ENCODE peak calls at places on chromosome 13, in ten cellular contexts. One of them, this sample, is unnamed.

GRCh38 chr13:41547253-41548000 is 90.1 kb downstream of the RGCC start:
- DNase-seq in body of pancreas: peak; percentile 34
- DNase-seq in choroid plexus epithelial cell: peak; percentile 37
- DNase-seq in stimulated activated CD4-positive, alpha-beta T cell treated with anti-CD3 and anti-CD28 coated beads, Interleukin-15, amount 100 ng/mL, for 1 hour: no peak
- DNase-seq in HAP-1: no peak
- DNase-seq in NCI-H526: peak; percentile 21
- DNase-seq in activated T-cell treated with anti-CD3 and anti-CD28 coated beads, Interleukin-2, amount 50 U/mL, for 72 hours: no peak
- DNase-seq in T-helper 9 cell: no peak
- DNase-seq in left cardiac atrium: no peak
- DNase-seq in C1 segment of cervical spinal cord: peak; percentile 89
- DNase-seq in this sample: no peak

GRCh38 chr13:94345374-94346195 is 133.9 kb downstream of the DCT start:
- DNase-seq in body of pancreas: no peak
- DNase-seq in choroid plexus epithelial cell: peak; percentile 65
- DNase-seq in stimulated activated CD4-positive, alpha-beta T cell treated with anti-CD3 and anti-CD28 coated beads, Interleukin-15, amount 100 ng/mL, for 1 hour: no peak
- DNase-seq in HAP-1: no peak
- DNase-seq in NCI-H526: peak; percentile 79
- DNase-seq in activated T-cell treated with anti-CD3 and anti-CD28 coated beads, Interleukin-2, amount 50 U/mL, for 72 hours: no peak
- DNase-seq in T-helper 9 cell: no peak
- DNase-seq in left cardiac atrium: no peak
- DNase-seq in C1 segment of cervical spinal cord: no peak
- DNase-seq in this sample: no peak

GRCh38 chr13:40777166-40777956 is 6.4 kb upstream of the MRPS31 start:
- DNase-seq in body of pancreas: peak; percentile 57
- DNase-seq in choroid plexus epithelial cell: peak; percentile 71
- DNase-seq in stimulated activated CD4-positive, alpha-beta T cell treated with anti-CD3 and anti-CD28 coated beads, Interleukin-15, amount 100 ng/mL, for 1 hour: no peak
- DNase-seq in HAP-1: peak; percentile 70
- DNase-seq in NCI-H526: peak; percentile 74
- DNase-seq in activated T-cell treated with anti-CD3 and anti-CD28 coated beads, Interleukin-2, amount 50 U/mL, for 72 hours: peak; percentile 46
- DNase-seq in T-helper 9 cell: no peak
- DNase-seq in left cardiac atrium: no peak
- DNase-seq in C1 segment of cervical spinal cord: no peak
- DNase-seq in this sample: no peak

GRCh38 chr13:20340759-20341161 is 108.6 kb upstream of the GJB6 start:
- DNase-seq in body of pancreas: no peak
- DNase-seq in choroid plexus epithelial cell: peak; percentile 20
- DNase-seq in stimulated activated CD4-positive, alpha-beta T cell treated with anti-CD3 and anti-CD28 coated beads, Interleukin-15, amount 100 ng/mL, for 1 hour: no peak
- DNase-seq in HAP-1: no peak
- DNase-seq in NCI-H526: no peak
- DNase-seq in activated T-cell treated with anti-CD3 and anti-CD28 coated beads, Interleukin-2, amount 50 U/mL, for 72 hours: no peak
- DNase-seq in T-helper 9 cell: no peak
- DNase-seq in left cardiac atrium: no peak
- DNase-seq in C1 segment of cervical spinal cord: no peak
- DNase-seq in this sample: no peak

GRCh38 chr13:111382877-111383276 is 62.4 kb downstream of the TEX29 start:
- DNase-seq in body of pancreas: no peak
- DNase-seq in choroid plexus epithelial cell: no peak
- DNase-seq in stimulated activated CD4-positive, alpha-beta T cell treated with anti-CD3 and anti-CD28 coated beads, Interleukin-15, amount 100 ng/mL, for 1 hour: no peak
- DNase-seq in HAP-1: peak; percentile 48
- DNase-seq in NCI-H526: no peak
- DNase-seq in activated T-cell treated with anti-CD3 and anti-CD28 coated beads, Interleukin-2, amount 50 U/mL, for 72 hours: no peak
- DNase-seq in T-helper 9 cell: no peak
- DNase-seq in left cardiac atrium: no peak
- DNase-seq in C1 segment of cervical spinal cord: no peak
- DNase-seq in this sample: no peak

GRCh38 chr13:77470986-77471385 is 64.5 kb upstream of the SCEL start:
- DNase-seq in body of pancreas: no peak
- DNase-seq in choroid plexus epithelial cell: no peak
- DNase-seq in stimulated activated CD4-positive, alpha-beta T cell treated with anti-CD3 and anti-CD28 coated beads, Interleukin-15, amount 100 ng/mL, for 1 hour: no peak
- DNase-seq in HAP-1: no peak
- DNase-seq in NCI-H526: no peak
- DNase-seq in activated T-cell treated with anti-CD3 and anti-CD28 coated beads, Interleukin-2, amount 50 U/mL, for 72 hours: no peak
- DNase-seq in T-helper 9 cell: no peak
- DNase-seq in left cardiac atrium: no peak
- DNase-seq in C1 segment of cervical spinal cord: no peak
- DNase-seq in this sample: no peak

GRCh38 chr13:45932611-45933182 is 81.1 kb upstream of the SIAH3 start:
- DNase-seq in body of pancreas: peak; percentile 53
- DNase-seq in choroid plexus epithelial cell: no peak
- DNase-seq in stimulated activated CD4-positive, alpha-beta T cell treated with anti-CD3 and anti-CD28 coated beads, Interleukin-15, amount 100 ng/mL, for 1 hour: no peak
- DNase-seq in HAP-1: no peak
- DNase-seq in NCI-H526: no peak
- DNase-seq in activated T-cell treated with anti-CD3 and anti-CD28 coated beads, Interleukin-2, amount 50 U/mL, for 72 hours: no peak
- DNase-seq in T-helper 9 cell: no peak
- DNase-seq in left cardiac atrium: no peak
- DNase-seq in C1 segment of cervical spinal cord: no peak
- DNase-seq in this sample: no peak

GRCh38 chr13:66069570-66069969 is 1160.6 kb downstream of the PCDH9 start:
- DNase-seq in body of pancreas: no peak
- DNase-seq in choroid plexus epithelial cell: peak; percentile 1
- DNase-seq in stimulated activated CD4-positive, alpha-beta T cell treated with anti-CD3 and anti-CD28 coated beads, Interleukin-15, amount 100 ng/mL, for 1 hour: no peak
- DNase-seq in HAP-1: no peak
- DNase-seq in NCI-H526: no peak
- DNase-seq in activated T-cell treated with anti-CD3 and anti-CD28 coated beads, Interleukin-2, amount 50 U/mL, for 72 hours: no peak
- DNase-seq in T-helper 9 cell: no peak
- DNase-seq in left cardiac atrium: no peak
- DNase-seq in C1 segment of cervical spinal cord: no peak
- DNase-seq in this sample: no peak

GRCh38 chr13:53250272-53250875 is 221.8 kb downstream of the OLFM4 start:
- DNase-seq in body of pancreas: peak; percentile 64
- DNase-seq in choroid plexus epithelial cell: peak; percentile 85
- DNase-seq in stimulated activated CD4-positive, alpha-beta T cell treated with anti-CD3 and anti-CD28 coated beads, Interleukin-15, amount 100 ng/mL, for 1 hour: no peak
- DNase-seq in HAP-1: peak; percentile 92
- DNase-seq in NCI-H526: peak; percentile 88
- DNase-seq in activated T-cell treated with anti-CD3 and anti-CD28 coated beads, Interleukin-2, amount 50 U/mL, for 72 hours: peak; percentile 1
- DNase-seq in T-helper 9 cell: no peak
- DNase-seq in left cardiac atrium: no peak
- DNase-seq in C1 segment of cervical spinal cord: no peak
- DNase-seq in this sample: no peak

GRCh38 chr13:54029226-54029625 is 1000.6 kb downstream of the OLFM4 start:
- DNase-seq in body of pancreas: no peak
- DNase-seq in choroid plexus epithelial cell: peak; percentile 12
- DNase-seq in stimulated activated CD4-positive, alpha-beta T cell treated with anti-CD3 and anti-CD28 coated beads, Interleukin-15, amount 100 ng/mL, for 1 hour: no peak
- DNase-seq in HAP-1: no peak
- DNase-seq in NCI-H526: no peak
- DNase-seq in activated T-cell treated with anti-CD3 and anti-CD28 coated beads, Interleukin-2, amount 50 U/mL, for 72 hours: no peak
- DNase-seq in T-helper 9 cell: no peak
- DNase-seq in left cardiac atrium: no peak
- DNase-seq in C1 segment of cervical spinal cord: no peak
- DNase-seq in this sample: no peak

GRCh38 chr13:66348745-66349720 is 881.1 kb downstream of the PCDH9 start:
- DNase-seq in body of pancreas: peak; percentile 13
- DNase-seq in choroid plexus epithelial cell: peak; percentile 21
- DNase-seq in stimulated activated CD4-positive, alpha-beta T cell treated with anti-CD3 and anti-CD28 coated beads, Interleukin-15, amount 100 ng/mL, for 1 hour: no peak
- DNase-seq in HAP-1: no peak
- DNase-seq in NCI-H526: no peak
- DNase-seq in activated T-cell treated with anti-CD3 and anti-CD28 coated beads, Interleukin-2, amount 50 U/mL, for 72 hours: no peak
- DNase-seq in T-helper 9 cell: no peak
- DNase-seq in left cardiac atrium: no peak
- DNase-seq in C1 segment of cervical spinal cord: no peak
- DNase-seq in this sample: no peak

GRCh38 chr13:74288361-74288911 is 154.2 kb upstream of the KLF12 start:
- DNase-seq in body of pancreas: peak; percentile 21
- DNase-seq in choroid plexus epithelial cell: no peak
- DNase-seq in stimulated activated CD4-positive, alpha-beta T cell treated with anti-CD3 and anti-CD28 coated beads, Interleukin-15, amount 100 ng/mL, for 1 hour: no peak
- DNase-seq in HAP-1: no peak
- DNase-seq in NCI-H526: peak; percentile 65
- DNase-seq in activated T-cell treated with anti-CD3 and anti-CD28 coated beads, Interleukin-2, amount 50 U/mL, for 72 hours: no peak
- DNase-seq in T-helper 9 cell: peak; percentile 5
- DNase-seq in left cardiac atrium: peak; percentile 53
- DNase-seq in C1 segment of cervical spinal cord: peak; percentile 27
- DNase-seq in this sample: peak; percentile 35

GRCh38 chr13:68897331-68897730 is 1210.3 kb upstream of the ATXN8OS start:
- DNase-seq in body of pancreas: no peak
- DNase-seq in choroid plexus epithelial cell: no peak
- DNase-seq in stimulated activated CD4-positive, alpha-beta T cell treated with anti-CD3 and anti-CD28 coated beads, Interleukin-15, amount 100 ng/mL, for 1 hour: no peak
- DNase-seq in HAP-1: no peak
- DNase-seq in NCI-H526: no peak
- DNase-seq in activated T-cell treated with anti-CD3 and anti-CD28 coated beads, Interleukin-2, amount 50 U/mL, for 72 hours: no peak
- DNase-seq in T-helper 9 cell: no peak
- DNase-seq in left cardiac atrium: no peak
- DNase-seq in C1 segment of cervical spinal cord: no peak
- DNase-seq in this sample: no peak

GRCh38 chr13:97253581-97254293 is 31.6 kb downstream of the MBNL2 start:
- DNase-seq in body of pancreas: no peak
- DNase-seq in choroid plexus epithelial cell: no peak
- DNase-seq in stimulated activated CD4-positive, alpha-beta T cell treated with anti-CD3 and anti-CD28 coated beads, Interleukin-15, amount 100 ng/mL, for 1 hour: no peak
- DNase-seq in HAP-1: no peak
- DNase-seq in NCI-H526: no peak
- DNase-seq in activated T-cell treated with anti-CD3 and anti-CD28 coated beads, Interleukin-2, amount 50 U/mL, for 72 hours: no peak
- DNase-seq in T-helper 9 cell: no peak
- DNase-seq in left cardiac atrium: no peak
- DNase-seq in C1 segment of cervical spinal cord: no peak
- DNase-seq in this sample: no peak

GRCh38 chr13:46313441-46314257 is 73.4 kb downstream of the RUBCNL start:
- DNase-seq in body of pancreas: no peak
- DNase-seq in choroid plexus epithelial cell: no peak
- DNase-seq in stimulated activated CD4-positive, alpha-beta T cell treated with anti-CD3 and anti-CD28 coated beads, Interleukin-15, amount 100 ng/mL, for 1 hour: no peak
- DNase-seq in HAP-1: no peak
- DNase-seq in NCI-H526: no peak
- DNase-seq in activated T-cell treated with anti-CD3 and anti-CD28 coated beads, Interleukin-2, amount 50 U/mL, for 72 hours: no peak
- DNase-seq in T-helper 9 cell: no peak
- DNase-seq in left cardiac atrium: no peak
- DNase-seq in C1 segment of cervical spinal cord: no peak
- DNase-seq in this sample: no peak

GRCh38 chr13:90770334-90770733 is 577.2 kb upstream of the MIR17HG start:
- DNase-seq in body of pancreas: no peak
- DNase-seq in choroid plexus epithelial cell: no peak
- DNase-seq in stimulated activated CD4-positive, alpha-beta T cell treated with anti-CD3 and anti-CD28 coated beads, Interleukin-15, amount 100 ng/mL, for 1 hour: no peak
- DNase-seq in HAP-1: no peak
- DNase-seq in NCI-H526: no peak
- DNase-seq in activated T-cell treated with anti-CD3 and anti-CD28 coated beads, Interleukin-2, amount 50 U/mL, for 72 hours: no peak
- DNase-seq in T-helper 9 cell: no peak
- DNase-seq in left cardiac atrium: no peak
- DNase-seq in C1 segment of cervical spinal cord: no peak
- DNase-seq in this sample: no peak

GRCh38 chr13:74114202-74114601 is 20.0 kb downstream of the KLF12 start:
- DNase-seq in body of pancreas: no peak
- DNase-seq in choroid plexus epithelial cell: peak; percentile 57
- DNase-seq in stimulated activated CD4-positive, alpha-beta T cell treated with anti-CD3 and anti-CD28 coated beads, Interleukin-15, amount 100 ng/mL, for 1 hour: no peak
- DNase-seq in HAP-1: no peak
- DNase-seq in NCI-H526: no peak
- DNase-seq in activated T-cell treated with anti-CD3 and anti-CD28 coated beads, Interleukin-2, amount 50 U/mL, for 72 hours: no peak
- DNase-seq in T-helper 9 cell: no peak
- DNase-seq in left cardiac atrium: no peak
- DNase-seq in C1 segment of cervical spinal cord: no peak
- DNase-seq in this sample: no peak

GRCh38 chr13:29021311-29021710 is 201.2 kb downstream of the MTUS2 start:
- DNase-seq in body of pancreas: no peak
- DNase-seq in choroid plexus epithelial cell: no peak
- DNase-seq in stimulated activated CD4-positive, alpha-beta T cell treated with anti-CD3 and anti-CD28 coated beads, Interleukin-15, amount 100 ng/mL, for 1 hour: no peak
- DNase-seq in HAP-1: no peak
- DNase-seq in NCI-H526: no peak
- DNase-seq in activated T-cell treated with anti-CD3 and anti-CD28 coated beads, Interleukin-2, amount 50 U/mL, for 72 hours: no peak
- DNase-seq in T-helper 9 cell: no peak
- DNase-seq in left cardiac atrium: no peak
- DNase-seq in C1 segment of cervical spinal cord: no peak
- DNase-seq in this sample: no peak

GRCh38 chr13:20525144-20525600 is 485 bp downstream of the CRYL1 start:
- DNase-seq in body of pancreas: peak; percentile 34
- DNase-seq in choroid plexus epithelial cell: no peak
- DNase-seq in stimulated activated CD4-positive, alpha-beta T cell treated with anti-CD3 and anti-CD28 coated beads, Interleukin-15, amount 100 ng/mL, for 1 hour: no peak
- DNase-seq in HAP-1: no peak
- DNase-seq in NCI-H526: no peak
- DNase-seq in activated T-cell treated with anti-CD3 and anti-CD28 coated beads, Interleukin-2, amount 50 U/mL, for 72 hours: peak; percentile 20
- DNase-seq in T-helper 9 cell: no peak
- DNase-seq in left cardiac atrium: peak; percentile 38
- DNase-seq in C1 segment of cervical spinal cord: peak; percentile 41
- DNase-seq in this sample: peak; percentile 60

GRCh38 chr13:110421696-110422395 is 114.8 kb downstream of the COL4A2 start:
- DNase-seq in body of pancreas: no peak
- DNase-seq in choroid plexus epithelial cell: peak; percentile 95
- DNase-seq in stimulated activated CD4-positive, alpha-beta T cell treated with anti-CD3 and anti-CD28 coated beads, Interleukin-15, amount 100 ng/mL, for 1 hour: no peak
- DNase-seq in HAP-1: no peak
- DNase-seq in NCI-H526: no peak
- DNase-seq in activated T-cell treated with anti-CD3 and anti-CD28 coated beads, Interleukin-2, amount 50 U/mL, for 72 hours: peak; percentile 32
- DNase-seq in T-helper 9 cell: no peak
- DNase-seq in left cardiac atrium: no peak
- DNase-seq in C1 segment of cervical spinal cord: no peak
- DNase-seq in this sample: no peak